ENCODE peak calls at places on chromosomes 3 and 15, in nine cellular contexts. One of them, this sample, is unnamed.

GRCh38 chr15:61946778-61947177 is 113.5 kb downstream of the VPS13C start:
- DNase-seq in fibroblast of pulmonary artery: peak; percentile 24
- DNase-seq in HL-60: no peak
- DNase-seq in GM12865: no peak
- DNase-seq in AG08395: peak; percentile 4
- DNase-seq in fibroblast of lung: peak; percentile 49
- DNase-seq in AG20443: no peak
- DNase-seq in endothelial cell: no peak
- DNase-seq in NCI-H2081: no peak
- DNase-seq in this sample: no peak

GRCh38 chr3:184523825-184524615 is 37.6 kb upstream of the EPHB3 start:
- DNase-seq in HL-60: no peak
- DNase-seq in AG20443: peak; percentile 81
- DNase-seq in fibroblast of lung: peak; percentile 77
- DNase-seq in endothelial cell: no peak
- DNase-seq in AG08395: peak; percentile 76
- DNase-seq in GM12865: no peak
- DNase-seq in fibroblast of pulmonary artery: peak; percentile 66
- DNase-seq in NCI-H2081: no peak
- DNase-seq in this sample: no peak

GRCh38 chr3:8768364-8769087 is 887 bp downstream of the OXTR start:
- DNase-seq in AG20443: no peak
- DNase-seq in fibroblast of pulmonary artery: no peak
- DNase-seq in NCI-H2081: no peak
- DNase-seq in GM12865: peak; percentile 80
- DNase-seq in fibroblast of lung: no peak
- DNase-seq in HL-60: no peak
- DNase-seq in AG08395: no peak
- DNase-seq in endothelial cell: no peak
- DNase-seq in this sample: no peak

GRCh38 chr15:59569477-59569876 is 42.1 kb upstream of the GCNT3 start:
- DNase-seq in AG08395: no peak
- DNase-seq in HL-60: no peak
- DNase-seq in GM12865: peak; percentile 23
- DNase-seq in fibroblast of lung: no peak
- DNase-seq in fibroblast of pulmonary artery: no peak
- DNase-seq in endothelial cell: no peak
- DNase-seq in AG20443: no peak
- DNase-seq in NCI-H2081: no peak
- DNase-seq in this sample: no peak

GRCh38 chr15:51342249-51342999 is 969 bp downstream of the GLDN start:
- DNase-seq in GM12865: no peak
- DNase-seq in endothelial cell: no peak
- DNase-seq in HL-60: no peak
- DNase-seq in fibroblast of pulmonary artery: no peak
- DNase-seq in AG08395: no peak
- DNase-seq in NCI-H2081: peak; percentile 53
- DNase-seq in AG20443: no peak
- DNase-seq in fibroblast of lung: no peak
- DNase-seq in this sample: no peak

GRCh38 chr15:69540622-69541021 is 88.0 kb downstream of the RPLP1 start:
- DNase-seq in fibroblast of lung: no peak
- DNase-seq in HL-60: no peak
- DNase-seq in AG20443: no peak
- DNase-seq in fibroblast of pulmonary artery: no peak
- DNase-seq in AG08395: no peak
- DNase-seq in endothelial cell: no peak
- DNase-seq in NCI-H2081: peak; percentile 96
- DNase-seq in GM12865: no peak
- DNase-seq in this sample: no peak

GRCh38 chr15:45431502-45431901 is 53.2 kb upstream of the GATM start:
- DNase-seq in AG08395: no peak
- DNase-seq in NCI-H2081: no peak
- DNase-seq in AG20443: no peak
- DNase-seq in endothelial cell: no peak
- DNase-seq in HL-60: no peak
- DNase-seq in fibroblast of lung: no peak
- DNase-seq in GM12865: no peak
- DNase-seq in fibroblast of pulmonary artery: no peak
- DNase-seq in this sample: no peak

GRCh38 chr15:78421241-78421994 is 16.6 kb upstream of the IREB2 start:
- DNase-seq in HL-60: no peak
- DNase-seq in fibroblast of pulmonary artery: no peak
- DNase-seq in NCI-H2081: no peak
- DNase-seq in fibroblast of lung: no peak
- DNase-seq in AG08395: peak; percentile 40
- DNase-seq in endothelial cell: no peak
- DNase-seq in GM12865: no peak
- DNase-seq in AG20443: peak; percentile 58
- DNase-seq in this sample: no peak

GRCh38 chr3:169764453-169765280 is at the start of gene TERC:
- DNase-seq in endothelial cell: peak; percentile 79
- DNase-seq in HL-60: peak; percentile 61
- DNase-seq in AG20443: peak; percentile 93
- DNase-seq in fibroblast of pulmonary artery: peak; percentile 89
- DNase-seq in GM12865: peak; percentile 94
- DNase-seq in fibroblast of lung: peak; percentile 95
- DNase-seq in AG08395: peak; percentile 89
- DNase-seq in NCI-H2081: peak; percentile 97
- DNase-seq in this sample: peak; percentile 72

GRCh38 chr15:67070150-67070549 is 4.7 kb downstream of the SMAD3 start:
- DNase-seq in endothelial cell: no peak
- DNase-seq in NCI-H2081: no peak
- DNase-seq in fibroblast of lung: no peak
- DNase-seq in AG08395: no peak
- DNase-seq in HL-60: no peak
- DNase-seq in GM12865: no peak
- DNase-seq in AG20443: no peak
- DNase-seq in fibroblast of pulmonary artery: no peak
- DNase-seq in this sample: no peak

GRCh38 chr3:13497386-13497785 is 17.3 kb downstream of the HDAC11 start:
- DNase-seq in HL-60: no peak
- DNase-seq in AG08395: peak; percentile 60
- DNase-seq in NCI-H2081: no peak
- DNase-seq in GM12865: peak; percentile 34
- DNase-seq in fibroblast of pulmonary artery: no peak
- DNase-seq in AG20443: peak; percentile 71
- DNase-seq in endothelial cell: no peak
- DNase-seq in fibroblast of lung: no peak
- DNase-seq in this sample: no peak

GRCh38 chr3:60086811-60087210 is 1037.0 kb upstream of the CFAP20DC start:
- DNase-seq in NCI-H2081: no peak
- DNase-seq in fibroblast of pulmonary artery: no peak
- DNase-seq in AG20443: peak; percentile 48
- DNase-seq in fibroblast of lung: peak; percentile 58
- DNase-seq in HL-60: peak; percentile 28
- DNase-seq in endothelial cell: no peak
- DNase-seq in GM12865: peak; percentile 12
- DNase-seq in AG08395: peak; percentile 32
- DNase-seq in this sample: no peak

GRCh38 chr15:100484419-100484818 is 44.3 kb downstream of the CERS3 start:
- DNase-seq in AG08395: no peak
- DNase-seq in AG20443: no peak
- DNase-seq in NCI-H2081: no peak
- DNase-seq in fibroblast of pulmonary artery: no peak
- DNase-seq in fibroblast of lung: no peak
- DNase-seq in endothelial cell: no peak
- DNase-seq in HL-60: no peak
- DNase-seq in GM12865: no peak
- DNase-seq in this sample: no peak

GRCh38 chr3:129486057-129487035 is 42.1 kb upstream of the RHO start:
- DNase-seq in NCI-H2081: no peak
- DNase-seq in fibroblast of lung: peak; percentile 95
- DNase-seq in endothelial cell: no peak
- DNase-seq in AG08395: peak; percentile 52
- DNase-seq in AG20443: peak; percentile 58
- DNase-seq in fibroblast of pulmonary artery: peak; percentile 89
- DNase-seq in GM12865: peak; percentile 59
- DNase-seq in HL-60: no peak
- DNase-seq in this sample: no peak

GRCh38 chr3:82743196-82743595 is 981.8 kb upstream of the GBE1 start:
- DNase-seq in AG08395: no peak
- DNase-seq in endothelial cell: no peak
- DNase-seq in fibroblast of pulmonary artery: no peak
- DNase-seq in AG20443: no peak
- DNase-seq in GM12865: no peak
- DNase-seq in HL-60: no peak
- DNase-seq in fibroblast of lung: no peak
- DNase-seq in NCI-H2081: no peak
- DNase-seq in this sample: no peak

GRCh38 chr3:63386568-63386967 is 108.5 kb downstream of the SYNPR start:
- DNase-seq in endothelial cell: peak; percentile 5
- DNase-seq in HL-60: no peak
- DNase-seq in fibroblast of pulmonary artery: no peak
- DNase-seq in GM12865: no peak
- DNase-seq in AG08395: no peak
- DNase-seq in NCI-H2081: no peak
- DNase-seq in fibroblast of lung: no peak
- DNase-seq in AG20443: no peak
- DNase-seq in this sample: no peak

GRCh38 chr3:99656606-99657005 is 18.2 kb downstream of the COL8A1 start:
- DNase-seq in fibroblast of pulmonary artery: no peak
- DNase-seq in HL-60: no peak
- DNase-seq in endothelial cell: no peak
- DNase-seq in GM12865: no peak
- DNase-seq in NCI-H2081: no peak
- DNase-seq in fibroblast of lung: peak; percentile 38
- DNase-seq in AG20443: no peak
- DNase-seq in AG08395: peak; percentile 22
- DNase-seq in this sample: no peak

GRCh38 chr3:149832086-149832485 is 19.1 kb downstream of the RNF13 start:
- DNase-seq in HL-60: no peak
- DNase-seq in fibroblast of lung: no peak
- DNase-seq in fibroblast of pulmonary artery: no peak
- DNase-seq in endothelial cell: no peak
- DNase-seq in NCI-H2081: no peak
- DNase-seq in AG20443: peak; percentile 47
- DNase-seq in AG08395: peak; percentile 38
- DNase-seq in GM12865: no peak
- DNase-seq in this sample: no peak

GRCh38 chr3:39181408-39182335 is 10.7 kb downstream of the XIRP1 start:
- DNase-seq in NCI-H2081: no peak
- DNase-seq in AG08395: no peak
- DNase-seq in GM12865: no peak
- DNase-seq in AG20443: no peak
- DNase-seq in fibroblast of pulmonary artery: no peak
- DNase-seq in HL-60: no peak
- DNase-seq in fibroblast of lung: no peak
- DNase-seq in endothelial cell: no peak
- DNase-seq in this sample: no peak

GRCh38 chr3:89032331-89033063 is 74.9 kb upstream of the EPHA3 start:
- DNase-seq in endothelial cell: no peak
- DNase-seq in HL-60: no peak
- DNase-seq in GM12865: no peak
- DNase-seq in NCI-H2081: no peak
- DNase-seq in AG08395: no peak
- DNase-seq in fibroblast of lung: peak; percentile 59
- DNase-seq in AG20443: no peak
- DNase-seq in fibroblast of pulmonary artery: peak; percentile 34
- DNase-seq in this sample: no peak

GRCh38 chr3:16824085-16824696 is 60.6 kb upstream of the PLCL2 start:
- DNase-seq in fibroblast of pulmonary artery: no peak
- DNase-seq in NCI-H2081: no peak
- DNase-seq in GM12865: peak; percentile 75
- DNase-seq in AG08395: no peak
- DNase-seq in AG20443: no peak
- DNase-seq in endothelial cell: no peak
- DNase-seq in HL-60: no peak
- DNase-seq in fibroblast of lung: no peak
- DNase-seq in this sample: no peak

GRCh38 chr3:9986230-9986725 is 363 bp downstream of the EMC3 start:
- DNase-seq in fibroblast of pulmonary artery: no peak
- DNase-seq in HL-60: no peak
- DNase-seq in fibroblast of lung: no peak
- DNase-seq in GM12865: no peak
- DNase-seq in NCI-H2081: no peak
- DNase-seq in AG08395: no peak
- DNase-seq in AG20443: no peak
- DNase-seq in endothelial cell: no peak
- DNase-seq in this sample: no peak

GRCh38 chr3:76365284-76365683 is 579.9 kb upstream of the ZNF717 start:
- DNase-seq in fibroblast of pulmonary artery: no peak
- DNase-seq in endothelial cell: no peak
- DNase-seq in AG08395: peak; percentile 10
- DNase-seq in AG20443: peak; percentile 9
- DNase-seq in fibroblast of lung: no peak
- DNase-seq in NCI-H2081: no peak
- DNase-seq in HL-60: no peak
- DNase-seq in GM12865: no peak
- DNase-seq in this sample: no peak

GRCh38 chr3:9014189-9014588 is 50.9 kb upstream of the RAD18 start:
- DNase-seq in endothelial cell: no peak
- DNase-seq in GM12865: no peak
- DNase-seq in AG20443: peak; percentile 40
- DNase-seq in fibroblast of pulmonary artery: peak; percentile 20
- DNase-seq in AG08395: peak; percentile 24
- DNase-seq in HL-60: no peak
- DNase-seq in NCI-H2081: no peak
- DNase-seq in fibroblast of lung: peak; percentile 4
- DNase-seq in this sample: no peak

GRCh38 chr15:70430029-70430428 is 332.3 kb upstream of the TLE3 start:
- DNase-seq in fibroblast of pulmonary artery: peak; percentile 94
- DNase-seq in fibroblast of lung: peak; percentile 74
- DNase-seq in endothelial cell: no peak
- DNase-seq in AG08395: no peak
- DNase-seq in NCI-H2081: no peak
- DNase-seq in HL-60: peak; percentile 87
- DNase-seq in GM12865: no peak
- DNase-seq in AG20443: no peak
- DNase-seq in this sample: no peak

GRCh38 chr3:140308535-140308934 is 369.3 kb upstream of the TRIM42 start:
- DNase-seq in GM12865: no peak
- DNase-seq in fibroblast of lung: no peak
- DNase-seq in HL-60: no peak
- DNase-seq in NCI-H2081: no peak
- DNase-seq in AG08395: no peak
- DNase-seq in AG20443: no peak
- DNase-seq in fibroblast of pulmonary artery: no peak
- DNase-seq in endothelial cell: no peak
- DNase-seq in this sample: no peak

GRCh38 chr3:172601066-172601832 is 78.0 kb upstream of the TNFSF10 start:
- DNase-seq in HL-60: no peak
- DNase-seq in GM12865: no peak
- DNase-seq in endothelial cell: no peak
- DNase-seq in fibroblast of lung: no peak
- DNase-seq in NCI-H2081: no peak
- DNase-seq in fibroblast of pulmonary artery: no peak
- DNase-seq in AG20443: no peak
- DNase-seq in AG08395: no peak
- DNase-seq in this sample: no peak

GRCh38 chr3:40152482-40153133 is 156.9 kb upstream of the EIF1B start:
- DNase-seq in NCI-H2081: peak; percentile 79
- DNase-seq in endothelial cell: no peak
- DNase-seq in HL-60: no peak
- DNase-seq in AG08395: no peak
- DNase-seq in GM12865: no peak
- DNase-seq in fibroblast of pulmonary artery: no peak
- DNase-seq in AG20443: no peak
- DNase-seq in fibroblast of lung: no peak
- DNase-seq in this sample: no peak

GRCh38 chr3:56725175-56725574 is 42.1 kb upstream of the TASOR start:
- DNase-seq in AG20443: no peak
- DNase-seq in fibroblast of pulmonary artery: no peak
- DNase-seq in NCI-H2081: no peak
- DNase-seq in AG08395: no peak
- DNase-seq in GM12865: peak; percentile 94
- DNase-seq in HL-60: no peak
- DNase-seq in endothelial cell: no peak
- DNase-seq in fibroblast of lung: no peak
- DNase-seq in this sample: no peak

GRCh38 chr3:27675287-27675686 is 46.8 kb downstream of the EOMES start:
- DNase-seq in fibroblast of lung: peak; percentile 74
- DNase-seq in endothelial cell: no peak
- DNase-seq in AG08395: peak; percentile 24
- DNase-seq in AG20443: no peak
- DNase-seq in fibroblast of pulmonary artery: peak; percentile 85
- DNase-seq in NCI-H2081: peak; percentile 68
- DNase-seq in HL-60: no peak
- DNase-seq in GM12865: no peak
- DNase-seq in this sample: no peak